ENCODE peak calls at places on chromosomes 3 and 15, in six cellular contexts. W is K562, Y is HepG2, Z is H1, N is GM12878, L is GM12892. T is an unnamed sample.

GRCh38 chr3:2536575-2536974 is 437.9 kb downstream of the CNTN4 start:
- DNase-seq in W (no peak), Y (no peak), Z (no peak), N (no peak), L (no peak), T (no peak)

GRCh38 chr15:72203507-72203837 is 5.9 kb upstream of the GRAMD2A start:
- DNase-seq in W (no peak), Y (no peak), Z (no peak), N (no peak), L (no peak), T (no peak)

GRCh38 chr3:185688808-185689207 is 102.7 kb downstream of the SENP2 start:
- DNase-seq in W (peak), Y (peak), Z (no peak), N (no peak), L (no peak), T (no peak)

GRCh38 chr3:100047455-100048141 is 66.7 kb downstream of the FILIP1L start:
- DNase-seq in W (no peak), Y (peak), Z (no peak), N (peak), L (peak), T (no peak)

GRCh38 chr15:99704444-99704838 is 28.8 kb downstream of the LYSMD4 start:
- DNase-seq in W (peak), Y (peak), Z (no peak), N (peak), L (no peak), T (no peak)

GRCh38 chr15:72230197-72231065 is 559 bp downstream of the PKM start:
- DNase-seq in W (peak), Y (peak), Z (peak), N (peak), L (peak), T (peak)

GRCh38 chr3:192957441-192957951 is 39.8 kb upstream of the MB21D2 start:
- DNase-seq in W (no peak), Y (no peak), Z (no peak), N (no peak), L (no peak), T (no peak)

GRCh38 chr15:58492661-58493397 is 61.0 kb downstream of the LIPC start:
- DNase-seq in W (peak), Y (no peak), Z (no peak), N (no peak), L (no peak), T (no peak)

GRCh38 chr3:194994551-194994981 is 276.4 kb downstream of the XXYLT1 start:
- DNase-seq in W (no peak), Y (no peak), Z (peak), N (no peak), L (no peak), T (no peak)

GRCh38 chr3:29335438-29335837 is 54.6 kb downstream of the RBMS3 start:
- DNase-seq in W (no peak), Y (no peak), Z (no peak), N (no peak), L (no peak), T (no peak)

GRCh38 chr3:176159796-176160195 is 1037.5 kb downstream of the TBL1XR1 start:
- DNase-seq in W (no peak), Y (no peak), Z (no peak), N (no peak), L (no peak), T (no peak)

GRCh38 chr3:95565502-95565901 is 1248.9 kb upstream of the EPHA6 start:
- DNase-seq in W (no peak), Y (no peak), Z (no peak), N (no peak), L (no peak), T (no peak)

GRCh38 chr3:25971736-25972135 is 181.8 kb downstream of the OXSM start:
- DNase-seq in W (no peak), Y (no peak), Z (no peak), N (no peak), L (no peak), T (no peak)

GRCh38 chr3:134374791-134375541 is 719 bp upstream of the AMOTL2 start:
- DNase-seq in W (no peak), Y (peak), Z (peak), N (no peak), L (no peak), T (no peak)

GRCh38 chr15:25739687-25740121 is 123.4 kb downstream of the ATP10A start:
- DNase-seq in W (no peak), Y (no peak), Z (no peak), N (peak), L (no peak), T (no peak)

GRCh38 chr3:43155464-43156121 is 49.7 kb upstream of the POMGNT2 start:
- DNase-seq in W (peak), Y (peak), Z (peak), N (no peak), L (no peak), T (no peak)

GRCh38 chr15:59991919-59992318 is 12.2 kb upstream of the FOXB1 start:
- DNase-seq in W (no peak), Y (no peak), Z (no peak), N (no peak), L (no peak), T (no peak)

GRCh38 chr3:114863848-114864247 is 283.2 kb downstream of the ZBTB20 start:
- DNase-seq in W (no peak), Y (no peak), Z (no peak), N (no peak), L (no peak), T (no peak)

GRCh38 chr3:71185733-71186455 is 397.6 kb downstream of the FOXP1 start:
- DNase-seq in W (peak), Y (no peak), Z (no peak), N (no peak), L (no peak), T (no peak)

GRCh38 chr15:67504796-67505195 is 16.1 kb upstream of the C15orf61 start:
- DNase-seq in W (no peak), Y (no peak), Z (no peak), N (no peak), L (no peak), T (no peak)

GRCh38 chr3:184604039-184604955 is 42.7 kb downstream of the EPHB3 start:
- DNase-seq in W (no peak), Y (no peak), Z (peak), N (no peak), L (no peak), T (no peak)

GRCh38 chr3:29686889-29687592 is 406.2 kb downstream of the RBMS3 start:
- DNase-seq in W (no peak), Y (no peak), Z (no peak), N (peak), L (no peak), T (no peak)

GRCh38 chr15:96209285-96209735 is 121.2 kb upstream of the NR2F2 start:
- DNase-seq in W (no peak), Y (peak), Z (no peak), N (no peak), L (no peak), T (no peak)

GRCh38 chr15:100022426-100022825 is 289.2 kb upstream of the LYSMD4 start:
- DNase-seq in W (no peak), Y (no peak), Z (no peak), N (no peak), L (no peak), T (no peak)

GRCh38 chr15:39924437-39924836 is 4.4 kb upstream of the GPR176 start:
- DNase-seq in W (no peak), Y (no peak), Z (no peak), N (no peak), L (no peak), T (no peak)

GRCh38 chr15:54808321-54808720 is 388.4 kb downstream of the RSL24D1 start:
- DNase-seq in W (no peak), Y (no peak), Z (no peak), N (no peak), L (no peak), T (no peak)

GRCh38 chr15:74220475-74221248 is 15.5 kb upstream of the CCDC33 start:
- DNase-seq in W (no peak), Y (no peak), Z (no peak), N (no peak), L (no peak), T (no peak)

GRCh38 chr15:69213786-69214185 is 53.4 kb downstream of the GLCE start:
- DNase-seq in W (no peak), Y (no peak), Z (no peak), N (no peak), L (no peak), T (no peak)

GRCh38 chr3:58013973-58014649 is 5.9 kb downstream of the FLNB start:
- DNase-seq in W (no peak), Y (no peak), Z (no peak), N (no peak), L (no peak), T (no peak)

GRCh38 chr15:77024273-77025065 is 29.5 kb downstream of the PSTPIP1 start:
- DNase-seq in W (peak), Y (peak), Z (peak), N (no peak), L (peak), T (peak)

GRCh38 chr3:195197764-195198423 is 73.1 kb downstream of the XXYLT1 start:
- DNase-seq in W (peak), Y (no peak), Z (no peak), N (no peak), L (no peak), T (no peak)

GRCh38 chr3:31196881-31197364 is 302.5 kb upstream of the GADL1 start:
- DNase-seq in W (no peak), Y (no peak), Z (no peak), N (no peak), L (no peak), T (no peak)

GRCh38 chr3:20515834-20516233 is 329.8 kb upstream of the SGO1 start:
- DNase-seq in W (no peak), Y (no peak), Z (no peak), N (no peak), L (no peak), T (no peak)

GRCh38 chr3:12585181-12585580 is 28.3 kb downstream of the MKRN2 start:
- DNase-seq in W (no peak), Y (no peak), Z (no peak), N (no peak), L (no peak), T (no peak)

GRCh38 chr3:67876261-67876660 is 221.8 kb upstream of the SUCLG2 start:
- DNase-seq in W (no peak), Y (peak), Z (no peak), N (no peak), L (no peak), T (no peak)

GRCh38 chr3:156674911-156675743 is 737 bp downstream of the TIPARP start:
- DNase-seq in W (peak), Y (no peak), Z (peak), N (no peak), L (peak), T (no peak)

GRCh38 chr15:29130461-29130860 is 139.2 kb downstream of the NSMCE3 start:
- DNase-seq in W (no peak), Y (no peak), Z (no peak), N (no peak), L (no peak), T (no peak)

GRCh38 chr3:30538787-30539186 is 67.6 kb upstream of the TGFBR2 start:
- DNase-seq in W (no peak), Y (no peak), Z (no peak), N (no peak), L (no peak), T (no peak)

GRCh38 chr15:65930134-65930533 is 60.8 kb downstream of the RAB11A start:
- DNase-seq in W (no peak), Y (no peak), Z (no peak), N (no peak), L (no peak), T (no peak)

DNA sequence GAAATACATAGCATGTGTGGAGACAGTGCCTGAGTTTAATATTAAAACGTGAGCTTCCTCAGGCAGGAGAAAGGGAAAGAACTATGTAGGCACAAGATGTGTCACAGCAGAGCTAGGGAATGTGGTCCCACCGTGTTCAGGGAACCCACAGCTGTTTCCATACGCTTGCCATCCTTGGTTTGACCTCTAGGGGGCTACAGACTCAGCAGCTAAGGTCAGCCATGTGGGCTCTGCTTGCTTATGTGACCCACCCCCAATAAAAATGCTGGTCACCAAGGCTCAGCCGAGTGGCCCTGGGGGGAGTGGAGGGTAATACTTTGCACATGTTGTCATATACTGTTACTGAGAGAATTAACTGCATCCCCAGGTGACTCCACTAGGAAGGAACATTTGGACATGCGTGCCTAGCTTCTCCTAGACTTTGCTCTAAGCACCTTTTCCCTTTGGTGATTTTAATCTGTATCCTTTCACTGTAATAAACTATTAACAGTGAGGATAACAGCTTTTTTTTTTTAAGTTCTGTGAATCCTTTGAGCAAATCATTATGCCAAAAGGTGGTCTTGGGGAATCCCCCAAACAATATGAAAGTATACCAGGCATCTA is 3.3 kb downstream of the TUBGCP5 start:
- DNase-seq in W (peak), Y (peak), Z (peak), N (no peak), L (peak), T (no peak)
- TF ChIP-seq TAF1 in W (no peak), Y (no peak), Z (no peak), N (no peak), L (no peak), T (no peak)

DNA sequence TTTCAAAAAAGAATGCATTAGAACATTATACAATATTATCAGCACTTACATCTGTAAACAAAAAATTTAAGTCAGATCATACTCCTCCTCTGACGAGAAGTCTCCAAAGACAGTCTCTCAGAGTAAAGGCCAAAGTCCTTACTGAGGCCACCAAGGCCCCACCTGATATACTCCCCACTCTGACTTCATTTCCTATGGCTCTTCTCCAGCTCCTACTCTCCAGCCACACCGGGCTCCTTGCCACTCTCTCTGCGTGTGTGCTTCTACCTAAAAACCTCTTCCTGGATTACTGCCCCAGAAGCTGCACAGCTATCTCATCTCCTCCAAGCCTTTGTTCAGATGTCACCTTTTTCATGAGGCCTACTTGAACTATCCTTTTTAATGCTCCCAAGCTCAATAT is 5.0 kb downstream of the DCP1A start:
- DNase-seq in W (no peak), Y (no peak), Z (no peak), N (no peak), L (no peak), T (no peak)
- TF ChIP-seq POLR2A in W (no peak), Y (no peak), Z (no peak), N (no peak), L (no peak), T (no peak)

DNA sequence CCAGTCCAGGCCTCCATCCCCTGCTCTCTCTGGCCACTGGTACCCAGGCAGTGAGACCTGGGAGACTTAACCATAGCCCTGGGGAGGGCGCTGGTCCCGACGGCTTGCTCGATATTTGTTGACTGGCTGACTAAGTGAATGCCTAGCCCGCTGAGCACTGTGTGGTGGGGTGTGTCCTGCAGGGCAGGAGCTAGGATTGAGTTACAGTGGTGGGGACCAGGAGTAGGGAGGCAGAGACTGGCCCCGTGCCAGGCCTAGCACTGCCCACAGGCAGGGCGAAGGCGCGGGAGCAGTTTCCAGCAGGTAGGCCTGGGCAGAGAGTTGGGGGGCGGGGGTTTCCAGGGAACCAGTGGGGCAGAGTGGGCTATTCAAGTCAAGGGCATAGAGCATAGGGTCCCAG is at the start of gene VILL:
- DNase-seq in W (no peak), Y (no peak), Z (no peak), N (no peak), L (no peak), T (no peak)
- TF ChIP-seq TAF1 in W (no peak), Y (no peak), Z (no peak), N (no peak), L (no peak), T (no peak)

GRCh38 chr15:48040166-48040817 is 80.5 kb upstream of the SLC24A5 start:
- DNase-seq in W (no peak), Y (no peak), Z (no peak), N (no peak), L (no peak), T (no peak)

GRCh38 chr15:48046813-48047483 is 73.8 kb upstream of the SLC24A5 start:
- DNase-seq in W (no peak), Y (no peak), Z (no peak), N (no peak), L (no peak), T (no peak)

GRCh38 chr15:48041454-48041853 is 79.3 kb upstream of the SLC24A5 start:
- DNase-seq in W (no peak), Y (no peak), Z (no peak), N (no peak), L (no peak), T (no peak)
- TF ChIP-seq POLR2A in W (no peak), Y (no peak), Z (no peak), N (no peak), L (no peak), T (no peak)

GRCh38 chr3:46699846-46700523 is 1.2 kb upstream of the TMIE start:
- DNase-seq in W (no peak), Y (no peak), Z (no peak), N (no peak), L (no peak), T (no peak)
- TF ChIP-seq TAF1 in W (no peak), Y (no peak), Z (no peak), N (no peak), L (no peak), T (no peak)

DNA sequence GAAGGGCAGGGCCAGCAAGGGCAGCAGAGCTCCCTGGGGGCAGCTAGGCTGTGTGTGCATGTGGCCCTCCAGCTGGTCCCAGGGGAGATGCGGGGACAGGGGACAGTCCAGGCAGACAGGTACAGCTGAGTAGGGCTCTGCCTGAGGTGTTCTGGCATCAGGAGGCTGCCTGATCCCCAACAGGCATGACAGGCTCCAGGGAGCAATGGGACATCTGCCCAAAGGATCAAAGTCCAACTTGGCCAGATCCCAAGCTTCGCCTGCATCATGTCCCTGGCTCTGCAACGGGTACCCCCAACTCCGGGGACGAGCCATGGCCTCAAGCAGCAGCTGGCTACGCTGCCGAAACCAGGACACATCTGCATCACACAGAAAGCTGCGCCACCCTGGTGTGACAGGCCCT is 21.8 kb downstream of the ATRIP start:
- DNase-seq in W (no peak), Y (peak), Z (no peak), N (no peak), L (no peak), T (no peak)
- TF ChIP-seq POLR2A in W (no peak), Y (no peak), Z (no peak), N (peak), L (no peak), T (no peak)

GRCh38 chr3:7029562-7029961 is 168.6 kb downstream of the GRM7 start:
- DNase-seq in W (no peak), Y (no peak), Z (no peak), N (no peak), L (no peak), T (no peak)

DNA sequence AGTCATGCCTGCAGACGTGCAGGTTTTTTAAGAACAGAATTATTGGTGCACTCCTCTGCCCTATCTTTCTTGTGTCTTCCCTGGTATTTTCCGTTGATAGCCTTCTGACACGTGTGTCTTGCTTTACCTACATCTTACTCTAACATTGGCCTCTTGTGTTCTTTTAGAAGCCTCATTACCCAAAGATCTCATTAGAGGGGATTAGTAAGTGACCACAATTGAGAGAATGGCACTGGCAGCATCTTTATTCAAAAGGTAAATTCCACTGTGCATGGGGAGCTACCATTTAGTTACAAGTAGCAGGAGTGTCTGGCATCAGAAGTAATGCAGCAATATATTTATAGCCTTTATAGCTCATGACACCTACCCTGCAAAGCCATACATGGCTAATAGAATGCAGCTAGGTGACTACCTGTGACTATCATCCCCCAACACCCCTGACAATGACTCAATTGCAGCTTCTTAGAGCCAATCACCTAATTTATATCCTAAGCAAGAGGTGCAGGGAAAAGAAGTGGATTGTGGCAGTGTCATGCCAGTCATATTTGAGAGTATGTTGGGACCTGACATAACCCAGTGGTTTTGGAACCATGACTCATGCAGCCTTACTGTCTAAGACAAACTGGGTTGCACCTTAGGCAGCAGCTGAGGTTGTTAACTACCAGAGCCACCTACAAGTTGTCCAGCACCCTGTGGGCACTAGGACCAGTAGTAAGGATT is 164.8 kb downstream of the GRM7 start:
- DNase-seq in W (no peak), Y (no peak), Z (no peak), N (no peak), L (no peak), T (no peak)
- TF ChIP-seq TAF1 in W (no peak), Y (no peak), Z (no peak), N (no peak), L (no peak), T (no peak)

T was measured in GM12891.